ENCODE peak calls at places on chromosomes 3 and 15, in ten cellular contexts. V, O, L, P, H, T, W, S, Q and X are unnamed samples.

GRCh38 chr3:126118591-126118990 is 34.7 kb upstream of the SLC41A3 start:
- DNase-seq in H (no peak), Q (peak), L (no peak), O (no peak), W (no peak), P (no peak), V (no peak), T (peak), S (peak), X (no peak)

GRCh38 chr3:194574639-194575483 is 58.4 kb downstream of the TMEM44 start:
- DNase-seq in W (peak), T (no peak), H (no peak), P (no peak), S (no peak), Q (peak), L (no peak), V (no peak), O (no peak), X (no peak)

GRCh38 chr3:158105124-158105709 is 1.0 kb downstream of the SHOX2 start:
- DNase-seq in W (peak), V (no peak), H (no peak), P (no peak), O (no peak), S (no peak), Q (peak), L (no peak), T (peak), X (peak)

GRCh38 chr3:17078885-17079465 is 194.2 kb downstream of the PLCL2 start:
- DNase-seq in H (no peak), V (no peak), L (no peak), O (no peak), P (no peak), Q (no peak), S (no peak), T (no peak), W (no peak), X (no peak)

GRCh38 chr3:23876901-23877300 is 39.9 kb downstream of the NKIRAS1 start:
- DNase-seq in H (no peak), T (no peak), Q (no peak), P (no peak), V (no peak), O (no peak), W (no peak), L (no peak), S (no peak), X (no peak)

GRCh38 chr3:5185093-5185673 is 2.3 kb upstream of the EDEM1 start:
- DNase-seq in Q (no peak), T (no peak), P (no peak), O (no peak), V (no peak), W (no peak), H (no peak), S (no peak), L (no peak), X (no peak)

GRCh38 chr3:132550579-132551305 is 46.3 kb upstream of the ACKR4 start:
- DNase-seq in Q (no peak), W (no peak), S (no peak), P (peak), O (peak), T (no peak), V (no peak), H (no peak), L (no peak), X (no peak)

GRCh38 chr3:82376883-82377282 is 615.4 kb upstream of the GBE1 start:
- DNase-seq in L (no peak), O (no peak), T (no peak), H (no peak), V (no peak), Q (no peak), P (peak), S (no peak), W (peak), X (no peak)

GRCh38 chr3:194687638-194688206 is 2.0 kb downstream of the FAM43A start:
- DNase-seq in W (no peak), S (peak), H (peak), L (no peak), P (peak), Q (peak), V (no peak), T (peak), O (peak), X (peak)

GRCh38 chr15:47514251-47514652 is 203.1 kb upstream of the SEMA6D start:
- DNase-seq in S (no peak), Q (no peak), P (peak), L (no peak), W (peak), V (no peak), T (no peak), H (no peak), O (no peak), X (no peak)

GRCh38 chr15:73841756-73842590 is 31.4 kb upstream of the TBC1D21 start:
- DNase-seq in Q (no peak), L (no peak), H (no peak), P (no peak), V (no peak), O (no peak), T (no peak), S (no peak), W (no peak), X (no peak)

GRCh38 chr3:80785475-80785874 is 976.0 kb downstream of the GBE1 start:
- DNase-seq in W (peak), S (no peak), O (no peak), L (no peak), T (no peak), H (no peak), P (no peak), Q (peak), V (no peak), X (no peak)

GRCh38 chr15:42385206-42385979 is 26.1 kb downstream of the CAPN3 start:
- DNase-seq in H (peak), L (peak), T (peak), P (peak), W (peak), O (peak), Q (peak), S (no peak), V (no peak), X (peak)

GRCh38 chr3:4416427-4416826 is 50.6 kb downstream of the SUMF1 start:
- DNase-seq in W (no peak), H (no peak), V (no peak), L (no peak), O (no peak), T (no peak), P (no peak), Q (no peak), S (no peak), X (no peak)

GRCh38 chr3:183924956-183925355 is 40.3 kb upstream of the PARL start:
- DNase-seq in Q (no peak), V (no peak), S (no peak), P (peak), H (no peak), T (no peak), W (peak), L (peak), O (no peak), X (no peak)

GRCh38 chr3:174951023-174951422 is 91.9 kb downstream of the NAALADL2 start:
- DNase-seq in Q (no peak), L (peak), S (no peak), V (no peak), O (no peak), W (peak), T (no peak), P (peak), H (no peak), X (no peak)

GRCh38 chr3:20772869-20773268 is 586.9 kb upstream of the SGO1 start:
- DNase-seq in P (no peak), Q (no peak), W (no peak), S (no peak), T (no peak), V (no peak), H (no peak), L (no peak), O (no peak), X (no peak)

GRCh38 chr3:72018339-72018984 is 233.5 kb upstream of the PROK2 start:
- DNase-seq in V (no peak), H (no peak), Q (no peak), O (no peak), T (no peak), P (no peak), S (no peak), W (peak), L (no peak), X (no peak)

GRCh38 chr3:110199588-110199943 is 862.2 kb upstream of the DPPA4 start:
- DNase-seq in P (no peak), S (no peak), L (no peak), V (no peak), Q (no peak), O (no peak), W (no peak), H (no peak), T (no peak), X (no peak)

GRCh38 chr3:28576590-28577220 is 228.1 kb upstream of the AZI2 start:
- DNase-seq in H (no peak), P (no peak), L (no peak), Q (no peak), S (no peak), T (no peak), V (no peak), O (no peak), W (no peak), X (peak)

GRCh38 chr3:46667061-46667621 is 26.3 kb downstream of the ALS2CL start:
- DNase-seq in O (no peak), P (no peak), W (no peak), V (no peak), L (no peak), S (no peak), Q (no peak), H (no peak), T (peak), X (no peak)

GRCh38 chr3:111694471-111694870 is 99.3 kb upstream of the ZBED2 start:
- DNase-seq in L (no peak), T (no peak), O (no peak), Q (no peak), S (no peak), V (no peak), W (no peak), P (no peak), H (no peak), X (no peak)

GRCh38 chr3:50480471-50480870 is 23.0 kb downstream of the CACNA2D2 start:
- DNase-seq in L (no peak), Q (no peak), S (no peak), H (no peak), V (no peak), O (peak), W (no peak), T (no peak), P (no peak), X (no peak)

GRCh38 chr3:12301513-12301912 is 12.6 kb downstream of the PPARG start:
- DNase-seq in L (no peak), W (no peak), P (no peak), O (no peak), S (no peak), V (no peak), H (no peak), T (no peak), Q (peak), X (no peak)

GRCh38 chr3:53142986-53143385 is 12.8 kb upstream of the RFT1 start:
- DNase-seq in Q (no peak), V (no peak), H (no peak), L (no peak), O (no peak), W (no peak), T (peak), P (no peak), S (no peak), X (no peak)

GRCh38 chr3:14124223-14124614 is 451 bp downstream of the CHCHD4 start:
- DNase-seq in O (peak), P (no peak), S (no peak), H (no peak), L (no peak), W (peak), Q (peak), V (no peak), T (peak), X (peak)

GRCh38 chr15:89167267-89168176 is 53.9 kb downstream of the RLBP1 start:
- DNase-seq in L (no peak), T (no peak), S (no peak), Q (peak), O (peak), W (peak), P (peak), H (no peak), V (no peak), X (no peak)

GRCh38 chr15:55652363-55652762 is 64.2 kb upstream of the PYGO1 start:
- DNase-seq in V (no peak), L (no peak), T (no peak), S (no peak), P (no peak), O (no peak), W (no peak), H (no peak), Q (no peak), X (no peak)

DNA sequence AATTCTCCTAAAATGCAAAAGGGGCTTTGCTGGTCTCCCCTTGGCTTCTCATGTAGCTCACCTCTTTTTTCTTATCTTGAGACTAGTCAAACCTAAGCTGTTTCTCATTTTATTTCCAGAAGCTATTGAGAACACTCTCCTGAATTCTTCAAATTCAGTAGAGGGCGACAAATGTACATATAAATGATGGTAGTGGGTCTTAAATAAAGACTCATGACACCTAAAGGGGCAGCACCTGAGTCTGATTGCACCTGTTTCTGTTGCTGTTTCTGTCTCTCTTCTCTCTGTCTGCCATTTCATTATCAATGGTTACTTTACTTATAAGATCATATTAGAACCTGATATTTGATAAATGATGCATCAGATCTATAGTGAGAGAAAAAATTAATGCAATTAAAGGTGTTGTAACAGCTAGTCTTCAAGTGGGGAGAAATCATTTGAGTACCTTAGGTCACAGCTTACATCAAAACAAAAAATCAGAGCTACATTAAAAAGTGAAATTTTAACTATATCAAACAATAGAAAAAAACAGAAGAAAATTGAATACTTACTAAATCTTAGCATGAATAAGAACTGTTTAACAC is 7.0 kb downstream of the ADIPOQ start:
- DNase-seq in O (peak), S (no peak), W (peak), L (no peak), P (peak), V (no peak), T (no peak), Q (no peak), H (peak), X (no peak)
- TF ChIP-seq CTCF in O (peak), S (peak), W (peak), L (peak), P (peak), V (peak), T (peak), Q (no peak), H (peak), X (peak)

DNA sequence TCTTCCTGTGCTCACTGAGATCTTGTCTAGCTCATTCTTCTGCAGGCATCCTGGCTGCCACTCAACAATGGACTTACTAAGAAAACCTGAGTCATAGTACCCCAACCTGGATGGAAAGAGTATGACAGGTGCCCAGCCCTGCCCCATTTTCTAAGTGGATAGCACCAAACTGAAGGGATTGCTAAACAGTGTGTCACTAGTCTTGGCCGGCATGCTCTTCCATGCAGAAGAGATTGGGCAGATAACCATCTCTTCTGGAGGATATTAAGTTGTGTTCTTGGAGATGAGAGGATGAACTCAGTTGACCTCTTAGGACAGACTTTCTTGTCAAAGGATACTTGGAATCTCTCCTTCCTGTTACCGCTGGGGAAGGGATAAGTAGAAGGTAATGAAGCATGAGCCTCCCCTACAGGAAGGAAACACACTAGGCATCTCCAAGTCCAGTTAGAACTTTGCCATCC is 797.5 kb downstream of the AGBL1 start:
- DNase-seq in P (no peak), S (no peak), L (no peak), W (no peak), T (no peak), Q (no peak), O (peak), V (no peak), H (no peak), X (no peak)
- TF ChIP-seq CTCF in P (no peak), S (no peak), L (no peak), W (no peak), T (no peak), Q (no peak), O (no peak), V (no peak), H (no peak), X (no peak)

GRCh38 chr3:180325958-180326357 is 276.0 kb upstream of the TTC14 start:
- DNase-seq in Q (no peak), P (no peak), T (no peak), S (no peak), W (no peak), O (no peak), V (no peak), H (no peak), L (no peak), X (no peak)
- TF ChIP-seq CTCF in Q (no peak), P (no peak), T (no peak), S (no peak), W (no peak), O (no peak), V (no peak), H (no peak), L (no peak), X (no peak)

DNA sequence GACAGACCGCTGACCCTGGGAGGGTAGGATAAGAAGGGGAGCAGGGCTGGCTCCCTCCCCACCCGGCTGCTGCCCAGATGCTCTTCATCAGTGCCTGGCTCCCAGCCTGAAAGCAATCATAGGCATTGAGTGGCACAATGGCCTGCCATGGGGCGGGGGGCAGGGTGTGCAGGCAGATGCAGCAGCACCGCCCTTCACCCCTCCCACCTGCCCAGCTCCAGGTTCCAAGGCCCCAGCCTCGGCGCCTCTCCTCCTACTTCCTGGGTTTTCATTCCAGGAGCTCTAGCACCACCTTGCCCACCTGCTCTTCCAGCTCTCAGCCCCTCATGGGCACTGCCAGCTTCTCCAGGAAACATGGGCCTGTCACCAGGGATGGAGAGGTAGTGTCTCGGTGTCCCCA is 101.7 kb downstream of the MEGF11 start:
- DNase-seq in W (no peak), L (no peak), Q (peak), T (no peak), H (no peak), O (no peak), P (no peak), S (no peak), V (no peak), X (no peak)
- TF ChIP-seq CTCF in W (no peak), L (no peak), Q (no peak), T (no peak), H (peak), O (no peak), P (no peak), S (no peak), V (no peak), X (no peak)